ENCODE peak calls at places on chromosomes 12 and 14, in four cellular contexts. F is colonic mucosa, S is GM06990, Z is foreskin fibroblast. V is an unnamed sample.

GRCh38 chr14:99129211-99129696 is 142.7 kb downstream of the BCL11B start:
- DNase-seq in F (no peak), S (no peak), Z (no peak), V (no peak)

GRCh38 chr12:120994589-120995337 is 16.4 kb downstream of the HNF1A start:
- DNase-seq in F (no peak), S (no peak), Z (no peak), V (no peak)

GRCh38 chr12:93050026-93050747 is 121.1 kb upstream of the EEA1 start:
- DNase-seq in F (no peak), S (no peak), Z (peak), V (no peak)

GRCh38 chr12:121600702-121601336 is 20.0 kb upstream of the KDM2B start:
- DNase-seq in F (peak), S (no peak), Z (no peak), V (peak)

GRCh38 chr12:107448198-107448597 is 237.4 kb upstream of the PWP1 start:
- DNase-seq in F (no peak), S (no peak), Z (no peak), V (peak)

GRCh38 chr12:111953455-111953854 is 59.5 kb downstream of the TMEM116 start:
- DNase-seq in F (no peak), S (no peak), Z (peak), V (no peak)

GRCh38 chr12:63521706-63522105 is 146.6 kb downstream of the DPY19L2 start:
- DNase-seq in F (no peak), S (no peak), Z (no peak), V (no peak)

GRCh38 chr12:49568442-49568776 is 467 bp upstream of the MCRS1 start:
- DNase-seq in F (no peak), S (peak), Z (no peak), V (no peak)

GRCh38 chr12:72089678-72090077 is 151.0 kb downstream of the TPH2 start:
- DNase-seq in F (no peak), S (no peak), Z (no peak), V (no peak)

GRCh38 chr12:26340649-26341048 is 145.3 kb downstream of the SSPN start:
- DNase-seq in F (no peak), S (peak), Z (no peak), V (peak)

GRCh38 chr12:121581681-121582439 is 1.0 kb upstream of the KDM2B start:
- DNase-seq in F (peak), S (no peak), Z (peak), V (peak)

GRCh38 chr12:81627336-81628189 is 131.6 kb downstream of the PPFIA2 start:
- DNase-seq in F (no peak), S (no peak), Z (peak), V (no peak)

GRCh38 chr14:91464615-91465205 is 45.4 kb downstream of the PPP4R3A start:
- DNase-seq in F (no peak), S (no peak), Z (no peak), V (no peak)

GRCh38 chr12:30395190-30395589 is 300.5 kb downstream of the IPO8 start:
- DNase-seq in F (no peak), S (no peak), Z (no peak), V (no peak)

DNA sequence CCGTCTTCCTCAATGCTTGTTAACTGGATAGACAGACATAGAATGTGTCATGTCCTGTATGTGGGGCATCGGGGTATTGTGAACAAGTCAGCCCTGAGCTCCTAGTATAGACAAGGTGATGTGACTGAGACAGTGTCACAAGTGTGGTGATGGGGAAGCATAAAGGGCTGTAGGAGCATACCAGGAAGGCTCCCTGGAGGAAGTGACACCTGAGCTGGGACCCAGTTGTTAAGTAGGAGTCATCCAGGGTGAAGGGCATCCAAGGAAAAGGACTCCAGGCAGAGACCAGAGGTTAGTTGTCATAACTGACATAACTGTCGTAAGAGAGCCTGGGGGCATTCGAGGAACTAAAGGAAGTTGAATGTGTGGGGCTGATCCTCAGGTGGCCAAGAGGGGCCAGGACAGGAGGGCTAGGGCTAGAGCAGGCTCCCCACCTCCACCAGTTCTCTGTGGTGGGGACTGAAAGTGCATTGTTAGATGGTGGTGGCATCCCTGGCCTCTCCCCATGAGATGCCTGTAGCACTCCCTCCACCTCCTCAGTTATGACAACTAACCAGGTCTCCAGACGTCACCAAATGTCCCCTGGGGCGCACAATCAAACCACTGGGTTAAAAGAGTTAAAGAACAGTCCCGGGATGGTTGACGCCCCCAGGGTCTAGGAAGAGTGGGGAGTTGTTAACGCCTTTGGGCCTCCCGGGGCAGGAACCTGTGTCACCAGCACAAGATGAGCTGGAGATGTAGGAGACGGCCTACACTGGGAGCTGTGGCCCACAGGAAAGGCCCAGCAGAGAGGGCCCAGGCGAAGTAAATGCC is 2.4 kb downstream of the FICD start:
- DNase-seq in F (no peak), S (no peak), Z (no peak), V (no peak)
- H3K4me3 ChIP-seq in F (no peak), S (no peak), Z (no peak), V (no peak)

GRCh38 chr12:25051583-25052190 is 102.8 kb upstream of the BCAT1 start:
- DNase-seq in F (no peak), S (peak), Z (no peak), V (peak)

GRCh38 chr12:25052191-25053020 is 103.5 kb upstream of the BCAT1 start:
- DNase-seq in F (peak), S (peak), Z (no peak), V (peak)

GRCh38 chr12:25051171-25051570 is 102.3 kb upstream of the BCAT1 start:
- DNase-seq in F (no peak), S (no peak), Z (no peak), V (no peak)

GRCh38 chr12:25054076-25054782 is 105.3 kb upstream of the BCAT1 start:
- DNase-seq in F (no peak), S (no peak), Z (no peak), V (no peak)

GRCh38 chr12:25053021-25053271 is 104.0 kb upstream of the BCAT1 start:
- DNase-seq in F (no peak), S (no peak), Z (no peak), V (no peak)
- H3K4me3 ChIP-seq in F (no peak), S (peak), Z (no peak), V (peak)

GRCh38 chr14:105087963-105088811 is 23.0 kb upstream of the GPR132 start:
- DNase-seq in F (peak), S (no peak), Z (peak), V (peak)
- H3K4me3 ChIP-seq in F (no peak), S (peak), Z (peak), V (peak)

DNA sequence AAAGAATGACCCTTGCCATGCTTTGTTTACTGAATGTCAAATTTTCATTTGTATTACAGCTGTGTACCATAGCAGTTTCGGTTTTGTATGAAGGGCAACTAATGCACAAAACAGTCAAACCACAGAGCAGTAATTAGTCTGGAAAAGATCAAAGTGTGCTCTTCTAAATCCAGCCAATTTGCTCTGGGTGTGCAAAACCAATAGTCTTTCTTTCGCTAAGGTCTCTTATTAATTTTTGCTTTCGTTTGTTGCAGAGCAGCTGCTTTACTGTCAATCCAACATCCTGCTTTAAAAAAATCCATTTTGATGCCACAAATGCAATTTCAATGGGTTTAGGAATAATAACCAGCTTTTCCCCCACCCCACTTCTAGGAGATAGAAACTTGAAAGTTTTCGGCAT is 114.2 kb downstream of the BRMS1L start:
- DNase-seq in F (no peak), S (peak), Z (no peak), V (no peak)
- H3K4me3 ChIP-seq in F (no peak), S (no peak), Z (peak), V (no peak)

GRCh38 chr14:21264025-21264801 is 5.0 kb downstream of the HNRNPC start:
- DNase-seq in F (no peak), S (peak), Z (peak), V (no peak)

GRCh38 chr14:21258889-21259787 is 10.1 kb downstream of the HNRNPC start:
- DNase-seq in F (no peak), S (no peak), Z (no peak), V (no peak)

GRCh38 chr14:21261824-21262223 is 7.4 kb downstream of the HNRNPC start:
- DNase-seq in F (no peak), S (no peak), Z (no peak), V (no peak)

GRCh38 chr14:21263284-21264024 is 5.8 kb downstream of the HNRNPC start:
- DNase-seq in F (no peak), S (no peak), Z (no peak), V (no peak)

GRCh38 chr14:21262410-21262809 is 6.8 kb downstream of the HNRNPC start:
- DNase-seq in F (no peak), S (no peak), Z (no peak), V (no peak)
- H3K4me3 ChIP-seq in F (no peak), S (peak), Z (no peak), V (no peak)

GRCh38 chr14:52312872-52313492 is 1.1 kb upstream of the PTGER2 start:
- DNase-seq in F (no peak), S (no peak), Z (no peak), V (no peak)

GRCh38 chr14:52313493-52313881 is 625 bp upstream of the PTGER2 start:
- DNase-seq in F (no peak), S (no peak), Z (no peak), V (no peak)

GRCh38 chr14:52313903-52314481 is at the start of gene PTGER2:
- DNase-seq in F (peak), S (peak), Z (peak), V (peak)

GRCh38 chr14:52314521-52315354 is 626 bp downstream of the PTGER2 start:
- DNase-seq in F (peak), S (peak), Z (peak), V (peak)

DNA sequence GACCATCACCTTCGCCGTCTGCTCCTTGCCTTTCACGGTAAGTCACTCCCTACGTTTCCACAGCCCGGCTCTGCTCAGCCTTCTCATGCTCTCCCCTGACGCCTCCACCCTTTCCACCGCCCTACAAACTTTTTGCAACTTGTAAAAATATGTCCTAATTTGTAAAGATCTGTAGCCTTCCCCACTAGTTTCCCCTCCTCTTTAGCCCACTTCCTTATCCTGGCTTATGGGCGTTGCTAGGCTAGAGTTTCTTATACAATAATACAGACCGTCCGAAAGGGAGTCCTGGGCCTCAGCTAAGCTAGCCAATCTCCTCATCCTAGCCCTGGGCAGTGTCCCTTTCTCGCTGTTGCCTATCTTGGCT is 1.2 kb downstream of the PTGER2 start:
- DNase-seq in F (no peak), S (no peak), Z (no peak), V (no peak)
- H3K4me3 ChIP-seq in F (peak), S (no peak), Z (peak), V (peak)

GRCh38 chr14:52380294-52380693 is 66.2 kb downstream of the PTGER2 start:
- DNase-seq in F (no peak), S (no peak), Z (peak), V (no peak)
- H3K4me3 ChIP-seq in F (no peak), S (no peak), Z (no peak), V (no peak)